ENCODE peak calls at places on chromosome 16, in nine cellular contexts. A is heart right ventricle; J is activated CD4-positive, alpha-beta T cell treated with anti-CD3 and anti-CD28 coated beads, Interleukin-2, amount 50 U/mL, for 48 hours; C is T-helper 17 cell; U is NCI-H2227 treated with DMSO at 0.1 percent for 48 hours; E is iris pigment epithelial cell; S is H4; N is fibroblast of the aortic adventitia; F is 8988T. H is an unnamed sample.

GRCh38 chr16:86635181-86635580 is 56.8 kb downstream of the FOXL1 start:
- DNase-seq in E (no peak), S (no peak), J (no peak), U (no peak), F (no peak), C (no peak), N (peak; percentile 93), A (no peak), H (no peak)

GRCh38 chr16:28293589-28293935 is 1.2 kb downstream of the SBK1 start:
- DNase-seq in C (no peak), S (no peak), N (no peak), J (no peak), U (no peak), F (no peak), A (no peak), E (no peak), H (no peak)

GRCh38 chr16:28865722-28866453 is 2.2 kb downstream of the SH2B1 start:
- DNase-seq in E (no peak), C (no peak), U (no peak), S (no peak), F (no peak), N (no peak), J (no peak), A (no peak), H (no peak)

GRCh38 chr16:86244188-86244587 is 266.1 kb upstream of the FOXF1 start:
- DNase-seq in A (no peak), S (no peak), C (no peak), U (no peak), F (no peak), E (no peak), N (no peak), J (no peak), H (no peak)

GRCh38 chr16:28491080-28491969 is 549 bp downstream of the CLN3 start:
- DNase-seq in S (no peak), U (no peak), F (no peak), A (peak; percentile 45), C (no peak), J (no peak), N (peak; percentile 24), E (no peak), H (peak; percentile 58)

GRCh38 chr16:11016993-11017392 is 72.6 kb downstream of the CLEC16A start:
- DNase-seq in C (no peak), E (peak; percentile 81), S (no peak), U (no peak), F (no peak), A (peak; percentile 69), J (peak; percentile 29), N (peak; percentile 84), H (peak; percentile 76)

GRCh38 chr16:4360538-4361021 is 9.5 kb upstream of the PAM16 start:
- DNase-seq in E (no peak), N (no peak), J (peak; percentile 26), S (no peak), F (no peak), C (no peak), A (peak; percentile 11), U (no peak), H (no peak)

GRCh38 chr16:75112281-75113045 is 4.1 kb downstream of the LDHD start:
- DNase-seq in E (no peak), S (no peak), C (no peak), U (no peak), N (no peak), F (no peak), A (no peak), J (no peak), H (no peak)

GRCh38 chr16:27779719-27780161 is 229.8 kb downstream of the KATNIP start:
- DNase-seq in S (no peak), U (peak; percentile 42), J (no peak), F (peak; percentile 91), C (no peak), A (no peak), N (peak; percentile 60), E (peak; percentile 83), H (no peak)

GRCh38 chr16:54270711-54271110 is 15.9 kb downstream of the IRX3 start:
- DNase-seq in J (no peak), S (no peak), F (no peak), C (no peak), U (no peak), A (no peak), E (no peak), N (no peak), H (no peak)

GRCh38 chr16:54928421-54929089 is 2.1 kb upstream of the IRX5 start:
- DNase-seq in F (peak; percentile 76), S (peak; percentile 76), E (peak; percentile 16), C (peak; percentile 33), N (peak; percentile 21), J (no peak), A (peak; percentile 80), U (peak; percentile 83), H (peak; percentile 51)

GRCh38 chr16:49586466-49586865 is 212.9 kb downstream of the C16orf78 start:
- DNase-seq in N (no peak), J (no peak), A (no peak), C (no peak), U (no peak), E (no peak), S (no peak), F (peak; percentile 39), H (no peak)

GRCh38 chr16:48041861-48042435 is 113.8 kb downstream of the ABCC12 start:
- DNase-seq in E (no peak), F (peak; percentile 38), C (no peak), J (no peak), A (no peak), U (no peak), N (no peak), S (no peak), H (no peak)

GRCh38 chr16:46949216-46949892 is 24.1 kb downstream of the DNAJA2 start:
- DNase-seq in J (peak; percentile 51), C (no peak), U (no peak), E (peak; percentile 26), N (no peak), F (no peak), A (no peak), S (no peak), H (no peak)

GRCh38 chr16:600781-601180 is 10.9 kb downstream of the RAB40C start:
- DNase-seq in A (no peak), E (no peak), J (no peak), F (no peak), C (no peak), S (no peak), N (no peak), U (no peak), H (no peak)

GRCh38 chr16:8855051-8855786 is 13.6 kb downstream of the CARHSP1 start:
- DNase-seq in A (no peak), F (no peak), C (no peak), J (no peak), E (no peak), U (no peak), S (no peak), N (no peak), H (no peak)

GRCh38 chr16:67514382-67514828 is 14.2 kb upstream of the RIPOR1 start:
- DNase-seq in C (peak; percentile 62), N (peak; percentile 93), E (peak; percentile 85), A (peak; percentile 62), U (peak; percentile 35), S (peak; percentile 82), F (no peak), J (peak; percentile 85), H (peak; percentile 92)

GRCh38 chr16:15653227-15653626 is 3.2 kb downstream of the NDE1 start:
- DNase-seq in E (peak; percentile 91), A (no peak), F (no peak), C (no peak), U (no peak), J (no peak), N (peak; percentile 89), S (no peak), H (no peak)

GRCh38 chr16:69465083-69465721 is 40.8 kb downstream of the CYB5B start:
- DNase-seq in N (peak; percentile 57), J (no peak), E (peak; percentile 81), F (no peak), C (peak; percentile 11), A (no peak), U (no peak), S (peak; percentile 13), H (no peak)

GRCh38 chr16:63461248-63461841 is 1425.1 kb upstream of the CDH8 start:
- DNase-seq in J (no peak), U (no peak), E (peak; percentile 29), S (peak; percentile 51), A (no peak), N (peak; percentile 33), F (no peak), C (no peak), H (no peak)

GRCh38 chr16:2919511-2920255 is 8.0 kb downstream of the FLYWCH1 start:
- DNase-seq in E (peak; percentile 53), C (peak; percentile 39), F (no peak), N (peak; percentile 90), J (peak; percentile 59), U (peak; percentile 61), A (no peak), S (peak; percentile 45), H (no peak)

GRCh38 chr16:29686740-29687327 is 7.9 kb downstream of the QPRT start:
- DNase-seq in A (no peak), S (no peak), N (no peak), E (no peak), J (no peak), U (no peak), C (no peak), F (no peak), H (no peak)

GRCh38 chr16:66399930-66400329 is 27.2 kb upstream of the BEAN1 start:
- DNase-seq in F (no peak), C (no peak), J (no peak), A (peak; percentile 44), S (no peak), N (peak; percentile 67), E (no peak), U (no peak), H (no peak)

GRCh38 chr16:77307764-77308561 is 108.8 kb downstream of the SYCE1L start:
- DNase-seq in E (peak; percentile 94), C (no peak), A (no peak), N (peak; percentile 78), F (no peak), J (no peak), U (no peak), S (peak; percentile 30), H (no peak)

GRCh38 chr16:10180771-10181163 is 1.5 kb downstream of the GRIN2A start:
- DNase-seq in J (peak; percentile 22), A (peak; percentile 17), S (no peak), N (no peak), E (no peak), U (no peak), C (no peak), F (no peak), H (peak; percentile 43)

GRCh38 chr16:7268182-7268581 is 64.5 kb upstream of the RBFOX1 start:
- DNase-seq in C (no peak), N (no peak), F (no peak), U (peak; percentile 56), A (no peak), J (no peak), S (peak; percentile 13), E (peak; percentile 3), H (no peak)

GRCh38 chr16:1790611-1791255 is 2.8 kb downstream of the IGFALS start:
- DNase-seq in A (peak; percentile 8), F (no peak), U (no peak), S (no peak), C (no peak), N (no peak), J (no peak), E (no peak), H (no peak)

GRCh38 chr16:57045694-57046381 is 46.5 kb upstream of the CPNE2 start:
- DNase-seq in F (peak; percentile 97), A (peak; percentile 73), J (no peak), E (peak; percentile 74), N (peak; percentile 63), S (no peak), U (peak; percentile 41), C (no peak), H (peak; percentile 72)

GRCh38 chr16:70804153-70804728 is 3.3 kb upstream of the VAC14 start:
- DNase-seq in J (no peak), E (peak; percentile 98), F (no peak), A (no peak), N (peak; percentile 86), U (no peak), S (peak; percentile 66), C (no peak), H (no peak)

GRCh38 chr16:6428861-6429260 is 903.8 kb upstream of the RBFOX1 start:
- DNase-seq in N (no peak), C (no peak), E (no peak), S (no peak), A (no peak), J (no peak), U (no peak), F (no peak), H (no peak)

GRCh38 chr16:67666032-67666537 is 465 bp downstream of the ENKD1 start:
- DNase-seq in C (no peak), N (no peak), U (no peak), E (peak; percentile 32), J (peak; percentile 21), F (peak; percentile 83), A (peak; percentile 59), S (no peak), H (peak; percentile 50)

H was measured in left colon.